ENCODE peak calls at places on chromosomes 13 and 19, in six cellular contexts. Q is A172; S is EL; F is activated naive CD4-positive, alpha-beta T cell; E is T follicular helper cell; N is islet precursor cell. J is an unnamed sample.

GRCh38 chr13:88840085-88840484 is 1168.9 kb downstream of the SLITRK5 start:
- DNase-seq in N (no peak), E (no peak), S (no peak), F (no peak), Q (no peak), J (no peak)

GRCh38 chr19:52722062-52723005 is 12.5 kb downstream of the ZNF611 start:
- DNase-seq in F (no peak), N (no peak), E (no peak), Q (peak; percentile 89), S (peak; percentile 98), J (peak; percentile 95)

GRCh38 chr13:37226966-37227365 is 121.5 kb upstream of the CSNK1A1L start:
- DNase-seq in N (no peak), E (no peak), Q (no peak), S (peak; percentile 65), F (no peak), J (peak; percentile 41)

GRCh38 chr19:18765224-18765623 is 25.9 kb downstream of the COMP start:
- DNase-seq in N (no peak), F (no peak), E (no peak), Q (no peak), S (no peak), J (no peak)

GRCh38 chr19:38047641-38048040 is 140.6 kb downstream of the SIPA1L3 start:
- DNase-seq in N (no peak), S (no peak), E (no peak), F (no peak), Q (no peak), J (no peak)

GRCh38 chr19:57242821-57243220 is 2.4 kb downstream of the ZNF805 start:
- DNase-seq in N (no peak), E (no peak), S (no peak), Q (no peak), F (no peak), J (no peak)

GRCh38 chr13:113630804-113631203 is 27.2 kb downstream of the ATP4B start:
- DNase-seq in N (no peak), S (no peak), Q (no peak), E (no peak), F (no peak), J (no peak)

GRCh38 chr19:3161453-3161852 is 17.1 kb upstream of the S1PR4 start:
- DNase-seq in S (peak; percentile 39), F (no peak), N (no peak), E (no peak), Q (peak; percentile 70), J (peak; percentile 75)

GRCh38 chr13:66560189-66560588 is 669.9 kb downstream of the PCDH9 start:
- DNase-seq in Q (no peak), S (no peak), F (no peak), N (no peak), E (no peak), J (no peak)

GRCh38 chr19:40416918-40417713 is 3.9 kb upstream of the PRX start:
- DNase-seq in Q (peak; percentile 68), N (no peak), E (no peak), F (no peak), S (peak; percentile 53), J (no peak)

GRCh38 chr19:8022275-8022674 is 16.8 kb upstream of the ELAVL1 start:
- DNase-seq in S (no peak), E (no peak), Q (no peak), F (no peak), N (no peak), J (no peak)

GRCh38 chr19:8324186-8325050 is 3.1 kb downstream of the RPS28 start:
- DNase-seq in E (no peak), F (no peak), Q (no peak), N (no peak), S (no peak), J (no peak)

GRCh38 chr13:99000137-99000536 is 22.3 kb upstream of the DOCK9 start:
- DNase-seq in S (no peak), N (no peak), Q (no peak), F (no peak), E (no peak), J (no peak)

GRCh38 chr19:2032296-2032941 is 16.9 kb upstream of the BTBD2 start:
- DNase-seq in Q (peak; percentile 96), N (peak; percentile 66), F (no peak), E (no peak), S (peak; percentile 89), J (peak; percentile 90)

GRCh38 chr19:23914402-23915286 is at the start of gene ZNF726:
- DNase-seq in E (peak; percentile 83), Q (peak; percentile 91), F (peak; percentile 44), N (no peak), S (peak; percentile 93), J (peak; percentile 89)